ENCODE peak calls at places on chromosomes 13 and 19, in seven cellular contexts. U is spleen, L is osteoblast, G is tibial artery, Q is MM.1S, Y is right atrium auricular region, V is K562. K is an unnamed sample.

GRCh38 chr13:107743983-107744382 is 471.4 kb downstream of the LIG4 start:
- DNase-seq in Q (no peak), Y (no peak), L (no peak), G (no peak), V (no peak), U (no peak), K (no peak)

GRCh38 chr19:33927789-33928457 is 131.3 kb downstream of the KCTD15 start:
- DNase-seq in Q (no peak), Y (no peak), U (no peak), V (no peak), G (no peak), L (no peak), K (no peak)

GRCh38 chr13:36905944-36906343 is 14.1 kb downstream of the SMAD9 start:
- DNase-seq in L (no peak), Q (no peak), Y (no peak), U (no peak), V (no peak), G (no peak), K (no peak)

GRCh38 chr13:99415014-99415650 is 86.1 kb upstream of the TM9SF2 start:
- DNase-seq in U (no peak), Q (no peak), Y (no peak), G (peak), V (no peak), L (no peak), K (no peak)

GRCh38 chr19:42247631-42248199 is 5.3 kb upstream of the GSK3A start:
- DNase-seq in U (no peak), L (peak), Q (no peak), Y (no peak), V (no peak), G (no peak), K (no peak)

GRCh38 chr19:1624458-1624857 is 19.2 kb upstream of the UQCR11 start:
- DNase-seq in L (peak), G (peak), V (peak), Q (peak), U (peak), Y (no peak), K (peak)

GRCh38 chr13:30108913-30109237 is 198.5 kb downstream of the KATNAL1 start:
- DNase-seq in Y (no peak), G (no peak), Q (no peak), V (no peak), L (no peak), U (no peak), K (no peak)

GRCh38 chr13:109426690-109426990 is 359.7 kb downstream of the IRS2 start:
- DNase-seq in V (no peak), U (no peak), Q (no peak), Y (no peak), L (no peak), G (no peak), K (no peak)

GRCh38 chr13:90416519-90416918 is 931.0 kb upstream of the MIR17HG start:
- DNase-seq in Q (no peak), U (no peak), Y (no peak), G (no peak), V (no peak), L (no peak), K (no peak)

GRCh38 chr19:1489463-1489971 is 633 bp downstream of the PCSK4 start:
- DNase-seq in L (no peak), Q (no peak), V (no peak), U (peak), Y (no peak), G (no peak), K (no peak)

GRCh38 chr19:13040916-13041292 is 45.6 kb downstream of the NFIX start:
- DNase-seq in V (no peak), U (no peak), Y (no peak), Q (no peak), G (no peak), L (no peak), K (no peak)

GRCh38 chr19:13039211-13039789 is 44.0 kb downstream of the NFIX start:
- DNase-seq in Q (no peak), U (no peak), L (no peak), V (no peak), Y (no peak), G (no peak), K (no peak)

GRCh38 chr19:13042443-13043130 is 47.3 kb downstream of the NFIX start:
- DNase-seq in L (peak), Q (no peak), Y (no peak), U (no peak), G (no peak), V (no peak), K (no peak)

GRCh38 chr19:13038306-13039210 is 43.3 kb downstream of the NFIX start:
- DNase-seq in L (peak), Q (no peak), V (no peak), U (no peak), G (no peak), Y (no peak), K (no peak)

DNA sequence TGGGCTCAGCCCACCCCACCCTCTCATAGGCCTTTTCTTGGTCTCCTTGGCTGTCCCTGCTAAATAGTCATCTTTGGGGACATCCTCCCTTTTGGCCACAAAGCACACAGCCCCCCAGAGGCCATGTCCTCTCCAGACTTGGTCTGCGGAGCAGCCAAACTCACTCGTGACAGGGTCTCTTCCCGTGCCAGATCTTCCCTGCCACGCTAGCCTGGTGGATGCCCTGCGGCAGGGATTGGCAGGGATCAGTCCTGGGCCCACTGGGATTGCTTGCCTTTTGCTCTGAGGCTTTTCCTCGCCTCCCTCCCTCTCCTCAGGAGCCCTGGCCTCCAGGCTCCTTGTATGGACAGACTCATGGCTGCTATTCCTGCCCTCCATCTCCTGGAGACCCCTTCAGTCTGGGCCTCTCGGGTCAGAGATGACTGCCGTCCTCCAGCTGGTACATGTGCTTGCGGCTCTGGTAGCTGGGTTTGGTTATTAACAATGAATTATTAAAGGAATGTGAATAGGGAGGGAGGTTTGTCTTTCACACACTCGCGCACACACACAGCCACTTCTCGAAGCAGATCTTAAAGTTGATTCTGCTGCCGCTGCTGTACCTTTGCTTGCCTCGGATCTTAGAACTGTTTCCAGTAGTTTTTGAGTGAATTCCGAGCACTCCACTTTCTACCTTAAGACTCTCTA is 45.1 kb downstream of the NFIX start:
- DNase-seq in Y (no peak), L (no peak), G (no peak), V (no peak), U (no peak), Q (no peak), K (no peak)
- H3K27ac ChIP-seq in Y (peak), L (peak), G (peak), V (no peak), U (peak), Q (no peak), K (peak)

GRCh38 chr19:11539495-11540365 is 1.1 kb downstream of the CNN1 start:
- DNase-seq in G (peak), Q (no peak), U (no peak), Y (no peak), V (peak), L (peak), K (no peak)

GRCh38 chr19:11538232-11539036 is at the start of gene CNN1:
- DNase-seq in Q (no peak), G (peak), V (peak), L (peak), U (no peak), Y (peak), K (no peak)

GRCh38 chr19:11534538-11534937 is 4.1 kb upstream of the CNN1 start:
- DNase-seq in Q (no peak), G (no peak), Y (no peak), U (no peak), V (no peak), L (no peak), K (no peak)

GRCh38 chr19:11540642-11541041 is 2.0 kb downstream of the CNN1 start:
- DNase-seq in V (no peak), U (no peak), Q (no peak), Y (no peak), L (peak), G (no peak), K (no peak)

DNA sequence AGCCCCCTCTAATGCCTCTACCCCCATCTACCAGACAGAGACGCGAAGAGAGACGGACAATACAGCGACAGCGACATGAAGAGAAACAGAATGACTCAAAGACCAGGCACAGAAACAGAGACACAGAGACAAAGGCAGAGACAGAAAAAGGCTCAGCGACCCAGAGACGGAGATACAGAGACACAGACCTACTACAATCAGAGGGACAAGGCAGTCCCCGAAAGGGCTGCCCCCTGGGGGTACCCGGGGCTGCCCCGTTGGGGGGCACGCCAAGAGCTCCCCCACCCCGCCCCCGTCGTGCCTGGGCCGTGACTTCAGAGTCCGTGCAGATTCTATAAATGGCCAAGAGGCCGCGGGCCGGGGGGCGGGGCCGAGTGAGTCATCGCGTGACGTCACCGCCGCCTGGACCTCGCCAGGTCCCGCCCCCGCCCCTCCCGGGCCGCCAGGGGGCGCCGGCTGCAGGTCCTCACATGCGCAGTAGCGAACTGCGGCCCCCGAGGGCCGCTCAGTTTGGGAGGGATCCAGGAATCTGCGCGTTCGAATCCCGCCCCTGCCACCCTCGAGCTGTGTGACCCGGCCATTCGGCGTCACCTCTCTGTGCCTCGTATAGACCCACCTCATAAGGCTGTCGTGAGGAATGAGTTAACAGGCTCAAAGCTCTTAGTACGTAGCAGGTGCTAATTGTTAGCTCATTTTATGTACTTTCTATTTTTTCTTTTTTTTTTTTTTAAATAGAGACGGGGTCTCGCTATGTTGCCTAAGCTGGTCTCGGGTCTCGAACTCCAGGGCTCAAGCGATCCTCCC is 2.7 kb upstream of the CNN1 start:
- DNase-seq in L (peak), Q (peak), U (peak), V (peak), Y (peak), G (peak), K (peak)
- H3K27ac ChIP-seq in L (peak), Q (no peak), U (peak), V (peak), Y (peak), G (peak), K (peak)

GRCh38 chr13:94312511-94313191 is 166.8 kb downstream of the DCT start:
- DNase-seq in G (no peak), Q (peak), U (no peak), V (no peak), L (no peak), Y (no peak), K (no peak)

GRCh38 chr13:94309576-94309975 is 169.9 kb downstream of the DCT start:
- DNase-seq in G (no peak), U (no peak), Y (no peak), Q (no peak), V (no peak), L (no peak), K (no peak)

GRCh38 chr13:94313321-94313720 is 166.2 kb downstream of the DCT start:
- DNase-seq in V (no peak), U (no peak), Q (no peak), L (no peak), G (no peak), Y (no peak), K (no peak)

GRCh38 chr13:94309997-94310842 is 169.3 kb downstream of the DCT start:
- DNase-seq in U (no peak), L (peak), Y (no peak), Q (no peak), V (no peak), G (no peak), K (no peak)

DNA sequence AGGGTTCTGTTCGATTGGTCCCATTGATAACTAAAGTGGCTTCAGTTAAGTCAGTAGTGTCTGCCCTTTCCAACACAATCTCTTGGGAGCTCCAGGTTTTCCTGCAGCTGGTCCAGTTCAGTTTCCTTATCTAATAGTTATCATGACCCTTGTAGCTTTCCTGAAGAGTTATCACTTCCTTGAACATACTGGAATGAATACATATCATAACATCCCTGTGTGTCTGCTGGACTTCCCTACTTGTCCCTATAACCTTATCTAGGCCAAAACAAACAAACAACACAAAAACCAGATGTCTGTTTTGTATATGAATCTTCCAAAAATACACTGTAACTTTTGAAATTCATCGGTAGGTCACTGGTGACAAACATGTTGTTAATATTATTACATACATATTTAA is 167.6 kb downstream of the DCT start:
- DNase-seq in G (no peak), L (no peak), U (no peak), Q (no peak), Y (no peak), V (no peak), K (no peak)
- H3K27ac ChIP-seq in G (no peak), L (no peak), U (peak), Q (no peak), Y (no peak), V (no peak), K (no peak)

GRCh38 chr19:13094771-13095392 is 7.8 kb downstream of the LYL1 start:
- DNase-seq in Y (no peak), G (no peak), L (peak), V (peak), Q (no peak), U (peak), K (no peak)

GRCh38 chr19:13097331-13098258 is 5.1 kb downstream of the LYL1 start:
- DNase-seq in Y (no peak), V (peak), U (peak), G (peak), L (peak), Q (no peak), K (no peak)

GRCh38 chr19:13096968-13097330 is 5.7 kb downstream of the LYL1 start:
- DNase-seq in V (no peak), L (peak), G (no peak), Y (no peak), Q (no peak), U (no peak), K (no peak)

GRCh38 chr19:13095393-13095784 is 7.3 kb downstream of the LYL1 start:
- DNase-seq in L (no peak), U (peak), V (no peak), G (no peak), Q (peak), Y (no peak), K (no peak)

DNA sequence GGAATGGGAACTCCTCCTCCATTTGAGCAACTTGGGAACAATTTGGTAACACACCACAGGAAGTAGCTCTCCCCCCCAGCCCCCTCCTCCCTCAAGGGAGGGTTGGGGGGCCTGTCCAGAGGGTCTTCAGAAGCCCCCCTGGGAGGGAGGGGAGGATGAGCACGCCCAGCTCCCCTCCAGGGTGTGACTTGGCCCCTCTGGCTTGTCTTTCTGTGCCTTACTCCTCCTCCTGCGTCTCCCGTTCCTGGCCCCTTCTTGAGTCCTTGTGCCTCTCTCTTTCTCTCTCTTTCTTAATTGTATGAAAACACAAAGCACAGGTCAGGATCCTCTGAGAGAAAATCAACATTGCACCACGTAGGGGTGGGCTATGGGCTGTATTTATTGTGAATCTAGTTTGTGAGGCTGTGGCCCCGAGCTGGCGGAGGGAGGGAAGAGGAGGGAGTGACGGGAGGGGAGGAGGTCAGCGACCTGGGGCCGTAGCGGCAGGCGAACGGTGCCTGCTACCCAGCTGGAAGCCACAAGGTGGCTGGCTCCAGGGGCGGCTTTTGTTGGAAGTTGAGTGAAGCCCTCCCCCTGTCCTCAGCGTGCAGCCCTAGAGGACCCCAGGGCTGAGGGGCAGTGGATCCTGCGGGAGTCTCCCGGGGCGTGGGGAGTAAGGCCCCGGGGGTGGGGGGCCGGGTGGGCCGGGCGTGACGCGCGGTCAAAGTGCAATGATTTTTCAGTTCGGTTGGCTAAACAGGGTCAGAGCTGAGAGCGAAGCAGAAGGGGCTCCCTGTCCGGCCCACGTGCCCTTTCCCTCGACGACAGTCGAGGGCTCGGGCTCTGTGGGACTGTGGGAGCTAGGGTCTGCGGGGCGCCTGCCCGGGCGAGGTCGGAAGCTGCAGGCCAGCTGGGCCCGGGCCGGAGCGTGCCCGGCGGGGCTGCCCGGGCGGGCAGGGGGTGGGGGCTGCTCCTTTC is 6.4 kb downstream of the LYL1 start:
- DNase-seq in V (peak), Q (no peak), G (no peak), L (peak), Y (no peak), U (peak), K (no peak)
- H3K27ac ChIP-seq in V (peak), Q (no peak), G (peak), L (no peak), Y (peak), U (peak), K (peak)

GRCh38 chr13:110937511-110938303 is 22.8 kb upstream of the ANKRD10 start:
- DNase-seq in V (no peak), Y (no peak), L (peak), U (no peak), G (no peak), Q (no peak), K (no peak)
- H3K27ac ChIP-seq in V (no peak), Y (no peak), L (no peak), U (no peak), G (no peak), Q (no peak), K (no peak)

GRCh38 chr19:3507371-3508120 is 1.4 kb downstream of the FZR1 start:
- DNase-seq in V (peak), Q (no peak), U (peak), Y (peak), L (no peak), G (no peak), K (no peak)

GRCh38 chr19:3504723-3505122 is 1.4 kb upstream of the FZR1 start:
- DNase-seq in L (no peak), Q (no peak), Y (no peak), G (no peak), U (no peak), V (no peak), K (no peak)

GRCh38 chr19:3508771-3509535 is 2.8 kb downstream of the FZR1 start:
- DNase-seq in Q (no peak), V (no peak), L (no peak), G (no peak), Y (no peak), U (peak), K (no peak)

GRCh38 chr19:3505598-3506383 is at the start of gene FZR1:
- DNase-seq in Q (peak), V (peak), G (peak), L (peak), Y (peak), U (peak), K (peak)

DNA sequence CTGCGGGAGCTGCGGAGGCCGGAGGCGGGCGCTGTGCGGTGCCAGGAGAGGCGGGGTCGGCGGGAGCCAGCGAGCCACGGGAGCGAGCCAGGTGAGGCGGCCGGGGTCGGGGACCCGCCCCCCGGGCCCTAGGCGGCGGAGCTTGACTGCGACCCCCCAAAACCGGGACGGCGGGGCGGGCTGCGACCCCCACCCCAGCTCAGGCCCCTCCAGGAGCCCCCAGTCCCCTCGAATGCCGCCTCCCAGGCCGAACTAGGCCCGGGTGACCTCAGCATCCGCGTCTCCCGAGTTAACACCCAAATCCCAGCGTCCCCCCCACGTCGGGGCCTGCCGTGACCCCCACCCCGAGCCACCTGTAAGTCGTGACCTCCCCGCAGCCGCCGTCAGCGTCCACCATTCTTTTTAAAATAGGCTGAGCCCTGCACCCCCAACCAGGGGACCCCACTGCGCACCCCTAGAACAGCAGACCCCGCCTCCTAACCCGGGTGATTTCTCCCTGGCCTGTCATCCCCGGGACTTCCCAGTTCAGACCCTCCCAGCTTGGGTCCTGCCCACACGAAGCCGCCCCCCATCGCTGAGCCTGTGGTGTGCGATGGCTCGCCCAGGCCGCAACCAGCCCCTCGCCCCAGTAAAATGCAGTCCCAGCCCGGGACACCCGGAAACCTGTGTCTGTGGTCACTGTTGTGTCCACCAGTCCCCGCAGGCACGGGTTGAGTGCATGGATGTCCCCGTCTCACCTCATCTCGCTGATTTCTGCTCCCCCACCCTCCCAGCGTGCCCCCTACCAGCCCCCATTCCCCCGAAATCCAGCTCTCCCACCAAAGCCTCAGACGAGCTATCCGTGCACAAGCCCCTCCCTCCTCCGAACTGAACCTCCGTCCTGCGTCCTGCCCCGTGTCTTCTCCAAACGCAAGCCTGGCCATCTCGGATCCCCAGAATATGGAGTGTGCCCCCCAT is 551 bp downstream of the FZR1 start:
- DNase-seq in Q (peak), V (peak), L (peak), Y (no peak), U (no peak), G (peak), K (no peak)
- H3K27ac ChIP-seq in Q (peak), V (peak), L (peak), Y (peak), U (peak), G (peak), K (peak)